ENCODE peak calls at places on chromosomes 1 and 21, in eight cellular contexts. Y is colonic mucosa, S is PC-9, Z is IMR-90, G is neural progenitor cell, R is aorta, J is Peyer's patch, P is mammary epithelial cell. N is an unnamed sample. For H3K36me3 and H3K4me1, the result is how much of the 10 kb centered on the place peaks cover.

GRCh38 chr1:169884616-169885015 is 9.1 kb downstream of the SCYL3 start:
- DNase-seq in Y (no peak), S (peak), Z (peak), G (no peak), R (no peak), J (no peak), P (no peak), N (no peak)

GRCh38 chr1:197178998-197179397 is 32.5 kb upstream of the ASPM start:
- DNase-seq in Y (no peak), S (peak), Z (peak), G (no peak), R (no peak), J (no peak), P (no peak), N (no peak)

GRCh38 chr1:24898152-24898908 is 31.7 kb downstream of the RUNX3 start:
- DNase-seq in Y (peak), S (no peak), Z (peak), G (peak), R (peak), J (peak), P (peak), N (no peak)

GRCh38 chr1:225917536-225917935 is 6.5 kb downstream of the PYCR2 start:
- DNase-seq in Y (no peak), S (no peak), Z (peak), G (no peak), R (peak), J (no peak), P (peak), N (no peak)

GRCh38 chr1:199129247-199129646 is 490.4 kb downstream of the PTPRC start:
- DNase-seq in Y (no peak), S (no peak), Z (peak), G (no peak), R (no peak), J (no peak), P (no peak), N (no peak)

GRCh38 chr1:233394860-233395717 is 67.6 kb downstream of the MAP3K21 start:
- DNase-seq in Y (peak), S (peak), Z (peak), G (peak), R (no peak), J (no peak), P (peak), N (peak)

GRCh38 chr1:50189369-50189768 is 80.6 kb downstream of the ELAVL4 start:
- DNase-seq in Y (no peak), S (no peak), Z (no peak), G (no peak), R (no peak), J (no peak), P (no peak), N (no peak)

GRCh38 chr1:201795066-201795465 is 33.9 kb upstream of the IPO9 start:
- DNase-seq in Y (no peak), S (no peak), Z (no peak), G (peak), R (no peak), J (no peak), P (no peak), N (no peak)

GRCh38 chr1:179437171-179437570 is 71.4 kb downstream of the AXDND1 start:
- DNase-seq in Y (no peak), S (no peak), Z (no peak), G (no peak), R (no peak), J (no peak), P (no peak), N (no peak)

GRCh38 chr21:33196956-33197374 is 32.8 kb upstream of the IFNAR2 start:
- DNase-seq in Y (peak), S (peak), Z (peak), G (peak), R (no peak), J (peak), P (peak), N (peak)

GRCh38 chr1:234751678-234752077 is 141.7 kb upstream of the IRF2BP2 start:
- DNase-seq in Y (no peak), S (no peak), Z (no peak), G (no peak), R (no peak), J (no peak), P (no peak), N (no peak)

GRCh38 chr21:42781981-42782722 is 97.2 kb downstream of the WDR4 start:
- DNase-seq in Y (no peak), S (no peak), Z (no peak), G (no peak), R (no peak), J (no peak), P (no peak), N (no peak)

GRCh38 chr1:23964790-23965740 is 5.4 kb downstream of the PNRC2 start:
- DNase-seq in Y (no peak), S (no peak), Z (peak), G (no peak), R (no peak), J (no peak), P (no peak), N (no peak)

GRCh38 chr1:55536466-55536865 is 321.3 kb upstream of the USP24 start:
- DNase-seq in Y (no peak), S (no peak), Z (no peak), G (no peak), R (no peak), J (no peak), P (no peak), N (no peak)

GRCh38 chr1:170200665-170201397 is 55.1 kb downstream of the NTMT2 start:
- DNase-seq in Y (no peak), S (no peak), Z (peak), G (no peak), R (no peak), J (no peak), P (no peak), N (no peak)

GRCh38 chr1:17599301-17600300 is 60.1 kb downstream of the ARHGEF10L start:
- DNase-seq in Y (no peak), S (no peak), Z (no peak), G (no peak), R (no peak), J (no peak), P (no peak), N (no peak)

GRCh38 chr1:17600313-17600712 is 60.8 kb downstream of the ARHGEF10L start:
- DNase-seq in Y (no peak), S (no peak), Z (no peak), G (no peak), R (no peak), J (no peak), P (no peak), N (no peak)

GRCh38 chr1:17596651-17597509 is 57.4 kb downstream of the ARHGEF10L start:
- DNase-seq in Y (peak), S (no peak), Z (no peak), G (no peak), R (no peak), J (peak), P (no peak), N (no peak)

GRCh38 chr1:17597651-17598050 is 58.2 kb downstream of the ARHGEF10L start:
- DNase-seq in Y (peak), S (no peak), Z (no peak), G (no peak), R (no peak), J (no peak), P (peak), N (no peak)

GRCh38 chr1:17598251-17598650 is 58.8 kb downstream of the ARHGEF10L start:
- DNase-seq in Y (no peak), S (no peak), Z (no peak), G (no peak), R (no peak), J (no peak), P (no peak), N (no peak)
- H3K27ac ChIP-seq in Y (peak), S (no peak), Z (no peak), G (no peak), R (no peak), J (peak), P (no peak), N (no peak)

DNA sequence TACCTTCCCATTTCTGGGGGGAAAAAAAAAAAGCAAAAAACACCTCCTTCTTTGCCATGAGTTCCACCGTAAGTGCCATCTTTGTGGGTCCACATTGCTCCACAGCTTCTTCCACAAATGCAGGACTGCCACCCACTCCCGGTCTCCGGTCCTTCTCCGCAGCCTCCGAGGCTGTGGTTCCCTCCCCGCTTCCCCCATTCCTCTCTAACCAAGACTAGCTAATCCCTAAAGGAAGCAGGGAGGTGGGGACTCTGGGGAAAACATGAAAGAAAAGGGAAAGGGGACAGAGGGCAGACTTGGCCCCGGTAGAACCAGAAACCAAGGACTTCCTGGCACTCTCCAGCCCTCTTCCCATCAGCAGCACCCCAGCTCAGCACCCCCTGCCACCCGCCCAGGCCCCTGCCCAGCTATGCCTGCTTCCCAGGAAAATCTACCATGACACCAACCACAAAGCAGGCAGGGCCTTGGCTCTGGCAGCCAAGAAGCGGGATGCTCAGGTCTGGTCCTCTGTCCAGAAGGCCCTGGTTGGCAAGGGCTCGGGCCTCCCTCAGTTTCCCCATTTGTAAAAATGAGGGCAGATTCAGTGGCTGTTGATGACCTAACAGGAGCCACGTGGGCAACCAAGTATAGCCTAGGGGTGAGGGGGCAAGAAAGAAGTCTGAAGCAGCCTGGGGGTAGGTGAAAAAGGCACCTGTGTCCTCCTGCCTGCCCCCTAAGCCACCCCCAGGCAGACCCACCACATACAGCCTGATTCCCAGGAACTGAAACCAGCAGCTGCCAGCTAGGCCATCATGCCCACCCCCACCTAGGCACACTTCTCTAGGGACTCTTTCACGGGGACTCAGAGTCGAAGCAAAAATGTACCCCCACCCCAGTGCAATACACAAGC is 2.5 kb downstream of the EPHA2 start:
- DNase-seq in Y (no peak), S (peak), Z (no peak), G (peak), R (no peak), J (no peak), P (no peak), N (no peak)
- H3K36me3 ChIP-seq in Y (under half), S (under half), Z (under half), G (under half), R (under half), J (under half), P (under half), N (under half)

GRCh38 chr1:84835169-84835568 is 57.8 kb downstream of the LPAR3 start:
- DNase-seq in Y (no peak), S (no peak), Z (peak), G (no peak), R (no peak), J (no peak), P (peak), N (no peak)

GRCh38 chr1:84830136-84830535 is 62.9 kb downstream of the LPAR3 start:
- DNase-seq in Y (no peak), S (no peak), Z (no peak), G (no peak), R (no peak), J (no peak), P (no peak), N (no peak)

GRCh38 chr1:84833198-84833597 is 59.8 kb downstream of the LPAR3 start:
- DNase-seq in Y (no peak), S (peak), Z (no peak), G (no peak), R (no peak), J (no peak), P (no peak), N (no peak)

GRCh38 chr1:84836145-84836544 is 56.9 kb downstream of the LPAR3 start:
- DNase-seq in Y (no peak), S (peak), Z (no peak), G (no peak), R (no peak), J (no peak), P (peak), N (no peak)

DNA sequence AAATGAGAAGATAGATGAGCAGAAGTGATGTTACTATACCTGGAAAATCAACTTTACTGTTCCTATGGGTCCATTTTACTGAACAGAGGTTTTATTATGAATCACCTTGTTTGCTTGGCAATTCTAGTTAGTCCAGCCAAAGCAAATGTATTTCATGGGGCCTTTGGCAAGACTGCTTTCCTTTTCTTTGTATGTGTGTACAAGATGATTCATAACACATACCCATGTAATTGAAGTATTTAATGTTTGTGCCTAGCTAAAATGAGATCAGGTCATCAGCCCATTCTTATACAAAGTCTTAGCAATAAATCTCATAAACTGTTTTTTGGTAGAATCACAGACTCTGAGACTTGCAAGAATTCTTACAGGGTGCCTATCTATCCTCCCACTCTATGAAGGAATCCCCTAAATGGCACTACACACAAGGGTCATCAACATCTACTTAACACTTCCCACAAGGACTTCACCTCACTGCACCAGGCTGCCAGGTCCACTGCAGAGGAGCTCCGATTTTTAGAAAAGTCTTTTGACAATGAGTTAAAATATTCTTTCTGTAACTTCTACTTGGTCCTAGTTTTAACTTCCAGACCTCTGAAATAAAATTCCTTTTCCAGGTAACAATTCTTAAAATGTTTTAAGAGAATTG is 58.5 kb downstream of the LPAR3 start:
- DNase-seq in Y (no peak), S (peak), Z (peak), G (no peak), R (no peak), J (no peak), P (peak), N (no peak)
- H3K4me1 ChIP-seq in Y (under half), S (under half), Z (under half), G (under half), R (under half), J (under half), P (under half), N (under half)

DNA sequence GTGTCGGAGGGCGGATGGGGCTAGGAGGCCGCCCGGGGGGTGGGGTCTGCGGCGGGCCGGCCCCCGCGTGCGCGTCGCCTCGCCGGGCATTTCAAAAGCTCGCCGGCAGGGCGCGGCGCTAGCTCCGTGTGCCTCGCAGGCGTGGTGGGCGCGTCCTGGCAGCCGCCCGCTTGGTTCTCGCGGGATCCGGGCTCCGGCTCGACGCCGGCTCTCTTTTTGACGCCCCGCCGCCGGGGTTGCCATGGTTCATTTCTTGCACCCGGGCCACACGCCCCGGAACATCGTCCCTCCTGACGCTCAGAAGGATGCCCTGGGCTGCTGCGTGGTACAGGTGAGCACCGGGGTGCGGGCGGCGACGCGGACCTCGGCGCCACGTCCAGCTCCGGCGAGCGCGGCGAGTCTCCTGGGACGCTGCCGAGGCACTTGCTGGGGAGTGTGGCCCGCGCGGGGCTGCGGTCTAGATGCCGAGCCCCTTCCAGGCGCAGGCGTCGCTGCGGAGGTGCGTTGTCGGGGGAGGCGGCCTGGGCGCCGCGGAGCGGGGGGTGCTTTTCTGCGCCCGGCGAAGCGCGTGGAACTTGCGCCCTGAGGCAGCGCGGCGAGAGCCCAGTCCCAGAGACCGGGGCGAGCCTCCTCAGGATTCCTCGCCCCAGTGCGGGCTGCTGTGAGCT is at the start of gene ZYG11A:
- DNase-seq in Y (peak), S (peak), Z (peak), G (peak), R (peak), J (peak), P (peak), N (peak)
- H3K27ac ChIP-seq in Y (no peak), S (peak), Z (no peak), G (no peak), R (no peak), J (no peak), P (no peak), N (no peak)

GRCh38 chr1:165668184-165668583 is 30.2 kb downstream of the ALDH9A1 start:
- DNase-seq in Y (no peak), S (no peak), Z (no peak), G (no peak), R (no peak), J (no peak), P (no peak), N (no peak)
- H3K36me3 ChIP-seq in Y (under half), S (under half), Z (under half), G (under half), R (under half), J (half or more), P (under half), N (half or more)

GRCh38 chr1:109894823-109895719 is 15.6 kb upstream of the CSF1 start:
- DNase-seq in Y (no peak), S (no peak), Z (no peak), G (no peak), R (no peak), J (no peak), P (no peak), N (no peak)
- H3K4me1 ChIP-seq in Y (under half), S (half or more), Z (under half), G (under half), R (under half), J (under half), P (under half), N (under half)

DNA sequence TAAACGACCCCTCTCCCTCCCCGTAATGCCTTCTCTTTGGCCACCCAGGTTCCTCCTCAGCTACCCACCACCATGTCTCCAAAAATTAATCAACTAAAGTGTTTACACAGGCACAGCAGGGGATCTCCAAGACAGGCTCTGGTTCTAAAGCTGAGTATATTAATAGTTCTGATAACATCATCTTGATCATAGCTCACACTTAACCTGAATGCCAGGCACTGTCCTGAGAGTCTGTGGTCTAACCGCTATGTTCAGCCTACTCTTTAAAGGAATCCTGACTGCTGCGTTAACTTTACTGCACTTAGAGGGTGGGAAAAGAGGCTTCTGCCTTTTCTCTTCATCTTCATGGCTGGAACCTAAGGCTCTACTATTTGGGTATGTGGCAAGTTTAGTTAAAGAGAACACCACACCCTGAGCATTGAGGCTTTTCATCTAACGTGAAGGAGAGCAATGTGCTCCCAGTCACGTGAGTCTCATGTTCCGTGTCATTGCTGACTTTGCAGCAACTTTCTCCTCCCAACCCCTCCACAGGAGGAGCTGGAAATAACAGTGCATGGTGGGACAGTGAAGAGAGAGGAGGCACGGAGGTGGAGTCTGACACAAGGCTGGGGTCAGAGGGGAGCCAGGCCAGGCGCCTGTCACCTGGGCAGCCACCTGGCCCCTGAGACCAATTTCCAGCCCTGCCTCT is 86.4 kb downstream of the FAM78B start:
- DNase-seq in Y (no peak), S (no peak), Z (no peak), G (no peak), R (no peak), J (no peak), P (no peak), N (no peak)
- H3K27ac ChIP-seq in Y (no peak), S (no peak), Z (no peak), G (no peak), R (no peak), J (peak), P (no peak), N (no peak)

GRCh38 chr1:228802386-228803221 is 67.3 kb downstream of the RHOU start:
- DNase-seq in Y (no peak), S (no peak), Z (peak), G (no peak), R (no peak), J (no peak), P (no peak), N (no peak)

GRCh38 chr1:228804173-228804572 is 68.9 kb downstream of the RHOU start:
- DNase-seq in Y (no peak), S (no peak), Z (no peak), G (no peak), R (no peak), J (no peak), P (no peak), N (no peak)

GRCh38 chr1:228801068-228801467 is 65.8 kb downstream of the RHOU start:
- DNase-seq in Y (no peak), S (no peak), Z (no peak), G (no peak), R (no peak), J (no peak), P (no peak), N (no peak)

GRCh38 chr1:228804640-228805413 is 69.5 kb downstream of the RHOU start:
- DNase-seq in Y (no peak), S (no peak), Z (no peak), G (no peak), R (no peak), J (no peak), P (no peak), N (no peak)

GRCh38 chr1:228803421-228803820 is 68.1 kb downstream of the RHOU start:
- DNase-seq in Y (no peak), S (no peak), Z (no peak), G (no peak), R (no peak), J (no peak), P (no peak), N (no peak)
- H3K36me3 ChIP-seq in Y (under half), S (under half), Z (under half), G (under half), R (under half), J (under half), P (under half), N (under half)

N was measured in effector memory CD4-positive, alpha-beta T cell.